ENCODE peak calls at places on chromosomes 1 and 21, in four cellular contexts. S, T, R and Y are unnamed samples.

GRCh38 chr1:173094539-173094938 is 43.8 kb upstream of the TNFSF18 start:
- DNase-seq in S (no peak), R (no peak), T (no peak), Y (no peak)

GRCh38 chr1:89739013-89739843 is 81.6 kb upstream of the LRRC8D start:
- DNase-seq in T (no peak), S (no peak), R (no peak), Y (no peak)

GRCh38 chr1:6124746-6125365 is 55.3 kb downstream of the CHD5 start:
- DNase-seq in S (no peak), R (no peak), T (no peak), Y (no peak)

GRCh38 chr21:45950740-45951515 is 30.6 kb upstream of the COL6A1 start:
- DNase-seq in R (no peak), T (no peak), S (no peak), Y (peak)

GRCh38 chr1:84090447-84091244 is 53.4 kb upstream of the PRKACB start:
- DNase-seq in S (no peak), T (no peak), R (no peak), Y (no peak)

GRCh38 chr1:156515956-156516355 is 15.4 kb upstream of the MEF2D start:
- DNase-seq in T (no peak), R (no peak), S (no peak), Y (no peak)

GRCh38 chr1:54272134-54272533 is 72.2 kb downstream of the MRPL37 start:
- DNase-seq in S (no peak), T (no peak), R (no peak), Y (no peak)

GRCh38 chr1:91585502-91585901 is 84.9 kb downstream of the CDC7 start:
- DNase-seq in T (no peak), R (no peak), S (no peak), Y (no peak)

GRCh38 chr1:197391303-197392226 is 123.5 kb downstream of the CRB1 start:
- DNase-seq in T (no peak), R (no peak), S (peak), Y (no peak)